ENCODE peak calls at places on chromosomes 7 and 10, in nine cellular contexts. B is trophoblast cell, R is neural progenitor cell, P is K562, K is MM.1S, X is hepatocyte, F is DND-41, V is H9, W is PC-9. Q is an unnamed sample. For H3K4me1, the result is how much of the 10 kb centered on the place peaks cover.

GRCh38 chr7:117896339-117896738 is 23.1 kb upstream of the CTTNBP2 start:
- DNase-seq in K (no peak), R (no peak), V (no peak), F (no peak), X (no peak), P (no peak), W (no peak), B (no peak), Q (no peak)

GRCh38 chr7:46179211-46179610 is 258.1 kb upstream of the IGFBP3 start:
- DNase-seq in K (no peak), W (no peak), R (no peak), F (no peak), P (no peak), B (no peak), V (no peak), X (no peak), Q (no peak)

GRCh38 chr7:20393021-20394015 is 62.6 kb downstream of the ITGB8 start:
- DNase-seq in K (no peak), V (no peak), W (no peak), F (no peak), P (no peak), B (no peak), R (no peak), X (peak), Q (no peak)

GRCh38 chr10:117360994-117361667 is 14.1 kb downstream of the PDZD8 start:
- DNase-seq in B (no peak), V (no peak), P (no peak), X (no peak), K (no peak), W (no peak), F (no peak), R (no peak), Q (no peak)

GRCh38 chr10:122159159-122159970 is 111.7 kb upstream of the BTBD16 start:
- DNase-seq in P (no peak), F (no peak), K (no peak), B (no peak), R (no peak), V (no peak), W (no peak), X (no peak), Q (no peak)

GRCh38 chr7:26105206-26105605 is 46.8 kb upstream of the NFE2L3 start:
- DNase-seq in F (no peak), X (no peak), B (no peak), R (no peak), W (no peak), V (no peak), K (no peak), P (no peak), Q (no peak)

GRCh38 chr10:101716891-101717659 is 22.1 kb upstream of the FBXW4 start:
- DNase-seq in F (no peak), B (peak), V (no peak), W (peak), X (no peak), R (no peak), P (no peak), K (no peak), Q (no peak)

GRCh38 chr10:72285972-72286521 is 12.3 kb downstream of the DDIT4 start:
- DNase-seq in W (no peak), F (no peak), R (no peak), P (peak), K (no peak), V (no peak), X (no peak), B (no peak), Q (no peak)

GRCh38 chr10:69360485-69361302 is 56.0 kb downstream of the TACR2 start:
- DNase-seq in X (peak), K (no peak), F (no peak), W (peak), P (no peak), B (no peak), V (no peak), R (no peak), Q (no peak)

GRCh38 chr7:149725426-149725821 is 48.0 kb downstream of the ZNF467 start:
- DNase-seq in B (no peak), W (peak), R (no peak), P (no peak), F (no peak), K (no peak), X (no peak), V (no peak), Q (no peak)
- H3K4me2 ChIP-seq in B (no peak), W (no peak), R (no peak), P (no peak), F (no peak), K (no peak), X (no peak), V (no peak), Q (no peak)

GRCh38 chr7:5755704-5756131 is 25.7 kb downstream of the RNF216 start:
- DNase-seq in X (no peak), W (no peak), P (peak), K (no peak), F (no peak), B (peak), R (no peak), V (no peak), Q (no peak)
- H3K4me1 ChIP-seq in X (under half), W (under half), P (under half), K (under half), F (under half), B (under half), R (under half), V (under half), Q (under half)

GRCh38 chr10:81848514-81848913 is 26.5 kb upstream of the NRG3 start:
- DNase-seq in F (no peak), B (no peak), V (no peak), P (no peak), W (no peak), K (peak), X (no peak), R (peak), Q (no peak)
- H3K4me2 ChIP-seq in F (no peak), B (no peak), V (no peak), P (no peak), W (no peak), K (peak), X (no peak), R (no peak), Q (no peak)

GRCh38 chr7:129771928-129772479 is 160.5 kb downstream of the NRF1 start:
- DNase-seq in F (no peak), P (no peak), W (no peak), X (no peak), R (peak), V (peak), B (no peak), K (no peak), Q (no peak)

GRCh38 chr7:129774359-129774758 is 162.8 kb downstream of the NRF1 start:
- DNase-seq in V (peak), K (no peak), R (peak), B (no peak), W (no peak), X (no peak), P (no peak), F (no peak), Q (no peak)

GRCh38 chr7:129773871-129774270 is 162.4 kb downstream of the NRF1 start:
- DNase-seq in B (no peak), P (no peak), F (no peak), W (peak), K (no peak), R (no peak), X (no peak), V (no peak), Q (no peak)

GRCh38 chr7:129772646-129773280 is 161.2 kb downstream of the NRF1 start:
- DNase-seq in W (no peak), R (no peak), B (no peak), V (no peak), F (no peak), K (no peak), X (no peak), P (no peak), Q (no peak)

GRCh38 chr7:129773328-129773731 is 161.8 kb downstream of the NRF1 start:
- DNase-seq in R (no peak), B (no peak), K (no peak), W (no peak), X (no peak), F (no peak), P (no peak), V (no peak), Q (no peak)
- H3K4me1 ChIP-seq in R (under half), B (under half), K (under half), W (under half), X (under half), F (under half), P (half or more), V (under half), Q (under half)

GRCh38 chr7:16422917-16423316 is 1.6 kb upstream of the CRPPA start:
- DNase-seq in K (no peak), W (no peak), R (peak), X (no peak), B (no peak), P (peak), F (no peak), V (no peak), Q (no peak)
- H3K4me2 ChIP-seq in K (no peak), W (peak), R (no peak), X (no peak), B (no peak), P (peak), F (no peak), V (no peak), Q (no peak)

GRCh38 chr7:129865093-129865931 is 87.4 kb downstream of the UBE2H start:
- DNase-seq in F (no peak), X (no peak), K (no peak), P (no peak), V (no peak), B (peak), R (no peak), W (peak), Q (no peak)
- H3K4me1 ChIP-seq in F (under half), X (under half), K (under half), P (under half), V (under half), B (under half), R (under half), W (half or more), Q (under half)

DNA sequence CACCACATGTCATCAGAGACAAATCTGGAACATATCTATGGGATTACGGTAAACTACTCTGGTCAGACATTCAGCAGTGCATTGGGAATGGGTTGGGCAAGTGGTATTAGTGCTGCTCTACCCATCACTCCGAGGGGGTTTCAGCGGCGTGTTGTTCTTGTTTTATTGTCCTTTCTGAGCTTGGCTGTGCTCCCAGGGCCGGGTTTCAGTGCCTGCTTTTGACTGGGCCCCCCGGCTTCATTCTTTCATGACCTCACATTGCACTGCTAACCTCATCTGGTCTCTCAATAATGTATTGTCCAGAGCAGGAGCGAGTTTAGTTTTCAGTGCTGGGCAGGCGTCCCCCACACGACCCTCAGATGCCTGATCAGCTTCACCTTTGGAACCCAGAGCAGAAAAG is 364.6 kb downstream of the PAXIP1 start:
- DNase-seq in F (no peak), B (no peak), W (no peak), X (no peak), P (no peak), K (no peak), V (peak), R (no peak), Q (no peak)
- H3K4me2 ChIP-seq in F (no peak), B (no peak), W (no peak), X (no peak), P (no peak), K (no peak), V (no peak), R (no peak), Q (no peak)

Q was measured in keratinocyte.